ENCODE peak calls at places on chromosomes 6 and 20, in six cellular contexts. J is stimulated activated CD4-positive, alpha-beta T cell treated with anti-CD3 and anti-CD28 coated beads, Interleukin-1b, Interleukin-23, amount 100 ng/mL, for 48 hours; G is T-cell; Z is T47D; B is GM06990; P is ureter. O is an unnamed sample.

GRCh38 chr6:139568157-139568955 is 193.9 kb upstream of the CITED2 start:
- DNase-seq in J (no peak), G (no peak), Z (no peak), B (no peak), P (no peak), O (no peak)

GRCh38 chr20:1376453-1377270 is 16.2 kb downstream of the FKBP1A start:
- DNase-seq in J (no peak), G (no peak), Z (no peak), B (no peak), P (peak; percentile 20), O (no peak)

GRCh38 chr6:170274713-170275560 is 15.9 kb downstream of the DLL1 start:
- DNase-seq in J (no peak), G (no peak), Z (no peak), B (no peak), P (no peak), O (no peak)

GRCh38 chr20:4443016-4443415 is 278.7 kb upstream of the PRND start:
- DNase-seq in J (no peak), G (no peak), Z (no peak), B (no peak), P (no peak), O (no peak)

GRCh38 chr6:64908104-64908503 is 798.9 kb downstream of the EYS start:
- DNase-seq in J (no peak), G (no peak), Z (no peak), B (no peak), P (no peak), O (no peak)

GRCh38 chr6:30915591-30915946 is 1.5 kb downstream of the VARS2 start:
- DNase-seq in J (no peak), G (no peak), Z (peak; percentile 82), B (no peak), P (no peak), O (no peak)

GRCh38 chr20:1830240-1830639 is 65.0 kb upstream of the SIRPA start:
- DNase-seq in J (no peak), G (no peak), Z (peak; percentile 22), B (no peak), P (no peak), O (no peak)

GRCh38 chr6:43205849-43206248 is 23.4 kb downstream of the DNPH1 start:
- DNase-seq in J (no peak), G (no peak), Z (no peak), B (no peak), P (no peak), O (no peak)

GRCh38 chr6:135976585-135976984 is 125.1 kb downstream of the PDE7B start:
- DNase-seq in J (no peak), G (no peak), Z (no peak), B (no peak), P (no peak), O (no peak)

GRCh38 chr6:145815351-145815772 is 767 bp upstream of the FBXO30 start:
- DNase-seq in J (no peak), G (no peak), Z (no peak), B (no peak), P (peak; percentile 60), O (no peak)

GRCh38 chr6:257031-257725 is 35.1 kb upstream of the DUSP22 start:
- DNase-seq in J (no peak), G (no peak), Z (no peak), B (no peak), P (no peak), O (no peak)

GRCh38 chr6:144931172-144932035 is 646.3 kb downstream of the UTRN start:
- DNase-seq in J (peak; percentile 9), G (peak; percentile 10), Z (peak; percentile 72), B (no peak), P (peak; percentile 50), O (peak; percentile 9)

GRCh38 chr6:146886587-146887446 is 288.0 kb downstream of the ADGB start:
- DNase-seq in J (no peak), G (no peak), Z (peak; percentile 10), B (no peak), P (no peak), O (no peak)

GRCh38 chr20:12012241-12013222 is 94.8 kb downstream of the BTBD3 start:
- DNase-seq in J (peak; percentile 12), G (no peak), Z (peak; percentile 65), B (no peak), P (no peak), O (peak; percentile 4)

GRCh38 chr20:22418738-22419137 is 165.6 kb downstream of the FOXA2 start:
- DNase-seq in J (no peak), G (no peak), Z (no peak), B (no peak), P (no peak), O (no peak)

GRCh38 chr20:58025233-58025632 is 203.2 kb downstream of the ANKRD60 start:
- DNase-seq in J (no peak), G (no peak), Z (no peak), B (no peak), P (no peak), O (no peak)

O was measured in activated naive CD8-positive, alpha-beta T cell treated with anti-CD3 and anti-CD28 coated beads for 36 hours.